ENCODE peak calls at places on chromosomes 7 and 10, in nine cellular contexts. One of them, this sample, is unnamed.

GRCh38 chr7:77407906-77408305 is 8.2 kb downstream of the GSAP start:
- DNase-seq in retinal pigment epithelial cell: no peak
- DNase-seq in colonic mucosa: no peak
- DNase-seq in esophagus squamous epithelium: no peak
- DNase-seq in fibroblast of mammary gland: no peak
- DNase-seq in tibial nerve: no peak
- DNase-seq in NB4: no peak
- DNase-seq in fibroblast of pulmonary artery: no peak
- DNase-seq in adrenal gland: no peak
- DNase-seq in this sample: no peak

GRCh38 chr7:20514364-20514763 is 101.1 kb upstream of the ABCB5 start:
- DNase-seq in fibroblast of pulmonary artery: peak; percentile 72
- DNase-seq in adrenal gland: peak; percentile 76
- DNase-seq in fibroblast of mammary gland: peak; percentile 26
- DNase-seq in colonic mucosa: no peak
- DNase-seq in esophagus squamous epithelium: no peak
- DNase-seq in tibial nerve: peak; percentile 41
- DNase-seq in NB4: no peak
- DNase-seq in retinal pigment epithelial cell: peak; percentile 98
- DNase-seq in this sample: peak; percentile 50

GRCh38 chr7:7841027-7841426 is 122.6 kb upstream of the RPA3 start:
- DNase-seq in fibroblast of pulmonary artery: no peak
- DNase-seq in colonic mucosa: no peak
- DNase-seq in fibroblast of mammary gland: no peak
- DNase-seq in esophagus squamous epithelium: no peak
- DNase-seq in NB4: no peak
- DNase-seq in adrenal gland: no peak
- DNase-seq in tibial nerve: no peak
- DNase-seq in retinal pigment epithelial cell: no peak
- DNase-seq in this sample: no peak

GRCh38 chr7:124764847-124765400 is 668 bp downstream of the GPR37 start:
- DNase-seq in fibroblast of mammary gland: no peak
- DNase-seq in tibial nerve: no peak
- DNase-seq in adrenal gland: no peak
- DNase-seq in fibroblast of pulmonary artery: no peak
- DNase-seq in esophagus squamous epithelium: no peak
- DNase-seq in retinal pigment epithelial cell: no peak
- DNase-seq in NB4: no peak
- DNase-seq in colonic mucosa: peak; percentile 43
- DNase-seq in this sample: no peak

GRCh38 chr10:32077896-32078295 is 21.7 kb upstream of the KIF5B start:
- DNase-seq in retinal pigment epithelial cell: no peak
- DNase-seq in colonic mucosa: no peak
- DNase-seq in fibroblast of pulmonary artery: peak; percentile 63
- DNase-seq in esophagus squamous epithelium: no peak
- DNase-seq in tibial nerve: no peak
- DNase-seq in adrenal gland: peak; percentile 84
- DNase-seq in fibroblast of mammary gland: peak; percentile 87
- DNase-seq in NB4: no peak
- DNase-seq in this sample: no peak

GRCh38 chr10:2201534-2202104 is 464.3 kb upstream of the ADARB2 start:
- DNase-seq in colonic mucosa: no peak
- DNase-seq in retinal pigment epithelial cell: no peak
- DNase-seq in tibial nerve: no peak
- DNase-seq in fibroblast of pulmonary artery: no peak
- DNase-seq in NB4: no peak
- DNase-seq in fibroblast of mammary gland: no peak
- DNase-seq in adrenal gland: no peak
- DNase-seq in esophagus squamous epithelium: no peak
- DNase-seq in this sample: no peak

GRCh38 chr7:2417981-2418481 is 14.6 kb downstream of the CHST12 start:
- DNase-seq in NB4: no peak
- DNase-seq in adrenal gland: no peak
- DNase-seq in colonic mucosa: no peak
- DNase-seq in fibroblast of pulmonary artery: no peak
- DNase-seq in esophagus squamous epithelium: no peak
- DNase-seq in tibial nerve: no peak
- DNase-seq in retinal pigment epithelial cell: no peak
- DNase-seq in fibroblast of mammary gland: peak; percentile 59
- DNase-seq in this sample: no peak

GRCh38 chr10:122154733-122155366 is 116.2 kb upstream of the BTBD16 start:
- DNase-seq in fibroblast of pulmonary artery: peak; percentile 52
- DNase-seq in fibroblast of mammary gland: peak; percentile 74
- DNase-seq in colonic mucosa: no peak
- DNase-seq in esophagus squamous epithelium: no peak
- DNase-seq in NB4: no peak
- DNase-seq in adrenal gland: no peak
- DNase-seq in tibial nerve: no peak
- DNase-seq in retinal pigment epithelial cell: no peak
- DNase-seq in this sample: no peak

GRCh38 chr7:73899731-73900142 is 38.8 kb downstream of the TMEM270 start:
- DNase-seq in fibroblast of pulmonary artery: peak; percentile 35
- DNase-seq in fibroblast of mammary gland: peak; percentile 95
- DNase-seq in NB4: no peak
- DNase-seq in colonic mucosa: peak; percentile 51
- DNase-seq in retinal pigment epithelial cell: no peak
- DNase-seq in adrenal gland: peak; percentile 34
- DNase-seq in esophagus squamous epithelium: no peak
- DNase-seq in tibial nerve: peak; percentile 72
- DNase-seq in this sample: no peak

GRCh38 chr7:104967088-104967487 is 46.9 kb upstream of the KMT2E start:
- DNase-seq in adrenal gland: no peak
- DNase-seq in fibroblast of mammary gland: peak; percentile 61
- DNase-seq in esophagus squamous epithelium: no peak
- DNase-seq in tibial nerve: no peak
- DNase-seq in NB4: no peak
- DNase-seq in retinal pigment epithelial cell: no peak
- DNase-seq in fibroblast of pulmonary artery: no peak
- DNase-seq in colonic mucosa: no peak
- DNase-seq in this sample: no peak

GRCh38 chr7:45595809-45596664 is 21.9 kb downstream of the ADCY1 start:
- DNase-seq in fibroblast of pulmonary artery: no peak
- DNase-seq in tibial nerve: no peak
- DNase-seq in retinal pigment epithelial cell: no peak
- DNase-seq in colonic mucosa: no peak
- DNase-seq in fibroblast of mammary gland: no peak
- DNase-seq in NB4: no peak
- DNase-seq in esophagus squamous epithelium: no peak
- DNase-seq in adrenal gland: no peak
- DNase-seq in this sample: no peak

GRCh38 chr10:43045631-43046287 is 31.1 kb upstream of the RET start:
- DNase-seq in fibroblast of mammary gland: no peak
- DNase-seq in retinal pigment epithelial cell: no peak
- DNase-seq in fibroblast of pulmonary artery: no peak
- DNase-seq in colonic mucosa: no peak
- DNase-seq in NB4: peak; percentile 48
- DNase-seq in tibial nerve: peak; percentile 6
- DNase-seq in esophagus squamous epithelium: no peak
- DNase-seq in adrenal gland: no peak
- DNase-seq in this sample: no peak

GRCh38 chr7:945147-945555 is 9.3 kb downstream of the ADAP1 start:
- DNase-seq in fibroblast of mammary gland: no peak
- DNase-seq in adrenal gland: no peak
- DNase-seq in fibroblast of pulmonary artery: no peak
- DNase-seq in retinal pigment epithelial cell: no peak
- DNase-seq in esophagus squamous epithelium: no peak
- DNase-seq in colonic mucosa: no peak
- DNase-seq in tibial nerve: no peak
- DNase-seq in NB4: no peak
- DNase-seq in this sample: no peak

GRCh38 chr10:48273741-48274140 is 755 bp downstream of the FRMPD2 start:
- DNase-seq in fibroblast of mammary gland: no peak
- DNase-seq in retinal pigment epithelial cell: no peak
- DNase-seq in adrenal gland: no peak
- DNase-seq in esophagus squamous epithelium: no peak
- DNase-seq in colonic mucosa: no peak
- DNase-seq in tibial nerve: no peak
- DNase-seq in NB4: no peak
- DNase-seq in fibroblast of pulmonary artery: no peak
- DNase-seq in this sample: no peak

GRCh38 chr7:27165655-27166474 is 528 bp upstream of the HOXA9 start:
- DNase-seq in tibial nerve: no peak
- DNase-seq in adrenal gland: peak; percentile 16
- DNase-seq in retinal pigment epithelial cell: no peak
- DNase-seq in colonic mucosa: peak; percentile 78
- DNase-seq in fibroblast of mammary gland: peak; percentile 62
- DNase-seq in fibroblast of pulmonary artery: no peak
- DNase-seq in NB4: no peak
- DNase-seq in esophagus squamous epithelium: no peak
- DNase-seq in this sample: no peak

GRCh38 chr7:149790146-149790548 is 16.8 kb upstream of the ZNF467 start:
- DNase-seq in colonic mucosa: no peak
- DNase-seq in esophagus squamous epithelium: no peak
- DNase-seq in adrenal gland: no peak
- DNase-seq in fibroblast of pulmonary artery: peak; percentile 35
- DNase-seq in NB4: no peak
- DNase-seq in retinal pigment epithelial cell: no peak
- DNase-seq in fibroblast of mammary gland: no peak
- DNase-seq in tibial nerve: no peak
- DNase-seq in this sample: no peak

GRCh38 chr7:81447351-81447952 is 322.4 kb downstream of the HGF start:
- DNase-seq in NB4: peak; percentile 63
- DNase-seq in retinal pigment epithelial cell: peak; percentile 54
- DNase-seq in adrenal gland: no peak
- DNase-seq in fibroblast of mammary gland: peak; percentile 79
- DNase-seq in fibroblast of pulmonary artery: peak; percentile 83
- DNase-seq in tibial nerve: no peak
- DNase-seq in colonic mucosa: peak; percentile 48
- DNase-seq in esophagus squamous epithelium: no peak
- DNase-seq in this sample: no peak

GRCh38 chr10:126565456-126565855 is 105.0 kb downstream of the C10orf90 start:
- DNase-seq in fibroblast of mammary gland: no peak
- DNase-seq in esophagus squamous epithelium: no peak
- DNase-seq in NB4: no peak
- DNase-seq in tibial nerve: no peak
- DNase-seq in retinal pigment epithelial cell: no peak
- DNase-seq in adrenal gland: no peak
- DNase-seq in fibroblast of pulmonary artery: no peak
- DNase-seq in colonic mucosa: no peak
- DNase-seq in this sample: no peak
- H3K4me3 ChIP-seq in fibroblast of mammary gland: no peak overlapping the region
- H3K4me3 ChIP-seq in esophagus squamous epithelium: no peak overlapping the region
- H3K4me3 ChIP-seq in NB4: no peak overlapping the region
- H3K4me3 ChIP-seq in tibial nerve: no peak overlapping the region
- H3K4me3 ChIP-seq in retinal pigment epithelial cell: no peak overlapping the region
- H3K4me3 ChIP-seq in adrenal gland: no peak overlapping the region
- H3K4me3 ChIP-seq in fibroblast of pulmonary artery: no peak overlapping the region
- H3K4me3 ChIP-seq in colonic mucosa: no peak overlapping the region
- H3K4me3 ChIP-seq in this sample: no peak overlapping the region

GRCh38 chr10:88987243-88987726 is 3.3 kb upstream of the FAS start:
- DNase-seq in retinal pigment epithelial cell: no peak
- DNase-seq in colonic mucosa: no peak
- DNase-seq in fibroblast of mammary gland: no peak
- DNase-seq in adrenal gland: no peak
- DNase-seq in tibial nerve: no peak
- DNase-seq in fibroblast of pulmonary artery: no peak
- DNase-seq in NB4: peak; percentile 46
- DNase-seq in esophagus squamous epithelium: no peak
- DNase-seq in this sample: no peak
- TF ChIP-seq CTCF in retinal pigment epithelial cell: no peak
- TF ChIP-seq CTCF in colonic mucosa: no peak
- TF ChIP-seq CTCF in fibroblast of mammary gland: no peak
- TF ChIP-seq CTCF in adrenal gland: no peak
- TF ChIP-seq CTCF in tibial nerve: no peak
- TF ChIP-seq CTCF in fibroblast of pulmonary artery: no peak
- TF ChIP-seq CTCF in NB4: no peak
- TF ChIP-seq CTCF in esophagus squamous epithelium: no peak
- TF ChIP-seq CTCF in this sample: no peak

DNA sequence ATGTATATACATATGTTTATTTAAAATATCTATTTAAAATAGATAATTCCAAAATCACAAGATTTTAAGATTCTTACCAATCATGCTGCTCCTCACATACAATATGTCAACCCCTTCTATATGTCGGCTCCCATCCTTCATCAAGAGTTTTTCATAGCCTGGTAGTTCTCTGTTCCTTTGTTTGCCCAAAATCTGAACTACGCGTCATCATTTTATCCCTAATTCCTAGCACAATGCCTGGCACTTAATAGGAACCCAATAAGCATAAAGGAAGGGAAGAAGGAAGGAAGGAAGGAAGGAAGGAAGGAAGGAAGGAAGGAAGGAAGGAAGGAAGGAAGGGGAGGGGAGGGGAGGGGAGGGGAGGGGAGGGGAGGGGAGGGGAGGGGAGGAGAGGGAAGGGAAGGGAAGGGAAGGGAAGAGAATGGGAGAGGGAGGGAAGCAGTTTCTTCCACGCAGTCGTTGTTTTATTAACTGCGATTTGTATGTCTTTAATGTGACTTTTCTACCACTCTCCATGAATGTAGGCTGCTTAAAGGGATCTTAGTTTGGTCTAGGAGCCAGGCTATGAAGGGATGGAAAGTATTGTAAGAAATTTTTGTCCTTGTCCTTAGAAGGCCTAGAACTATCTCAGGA is 83.3 kb upstream of the PCGF5 start:
- DNase-seq in retinal pigment epithelial cell: no peak
- DNase-seq in fibroblast of mammary gland: no peak
- DNase-seq in fibroblast of pulmonary artery: no peak
- DNase-seq in tibial nerve: no peak
- DNase-seq in adrenal gland: no peak
- DNase-seq in esophagus squamous epithelium: no peak
- DNase-seq in colonic mucosa: no peak
- DNase-seq in NB4: no peak
- DNase-seq in this sample: no peak
- H3K4me3 ChIP-seq in retinal pigment epithelial cell: no peak overlapping the region
- H3K4me3 ChIP-seq in fibroblast of mammary gland: no peak overlapping the region
- H3K4me3 ChIP-seq in fibroblast of pulmonary artery: no peak overlapping the region
- H3K4me3 ChIP-seq in tibial nerve: no peak overlapping the region
- H3K4me3 ChIP-seq in adrenal gland: no peak overlapping the region
- H3K4me3 ChIP-seq in esophagus squamous epithelium: no peak overlapping the region
- H3K4me3 ChIP-seq in colonic mucosa: no peak overlapping the region
- H3K4me3 ChIP-seq in NB4: no peak overlapping the region
- H3K4me3 ChIP-seq in this sample: no peak overlapping the region

DNA sequence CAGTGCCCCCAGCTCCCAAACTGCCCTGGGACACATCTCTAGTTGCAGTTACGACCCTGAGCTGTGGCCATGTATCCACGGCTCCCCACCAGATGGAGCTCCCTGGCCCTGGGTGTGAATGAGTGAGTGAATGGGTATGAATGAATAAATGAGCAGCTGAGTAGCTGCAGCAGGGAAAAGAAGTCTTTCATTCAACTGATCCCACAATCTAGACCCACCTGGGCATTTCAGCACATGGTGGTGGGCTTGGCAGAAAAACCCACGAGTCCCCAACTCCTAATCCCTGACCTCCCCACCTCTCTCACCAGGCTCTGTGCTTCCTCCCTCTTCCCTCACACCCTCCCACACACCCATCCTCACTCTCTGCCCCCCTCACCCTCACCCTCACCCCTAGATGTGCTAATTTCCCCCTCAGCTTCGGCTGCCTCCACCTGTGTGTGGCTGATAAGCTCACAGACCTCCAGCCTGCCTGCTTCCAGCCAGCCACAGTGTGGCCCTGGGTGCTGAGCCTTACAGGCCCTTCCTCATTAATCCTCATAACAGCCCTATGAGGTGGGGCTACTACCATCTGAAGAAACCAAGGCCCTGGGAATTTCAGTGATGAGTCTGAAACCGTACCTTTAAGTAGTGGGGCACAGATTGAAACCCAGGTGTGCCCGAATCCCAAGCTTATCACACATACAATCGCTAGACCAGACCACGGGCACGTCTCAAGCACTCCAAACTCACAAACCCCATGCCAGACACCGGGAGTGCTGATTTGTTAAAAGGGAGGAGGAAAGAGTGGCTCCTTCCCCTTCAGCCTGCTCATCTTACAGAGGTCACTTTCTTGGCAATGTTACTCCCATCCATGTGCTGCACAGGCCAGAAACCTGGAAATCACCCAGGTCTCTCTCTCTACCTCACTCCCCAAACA is 2.2 kb upstream of the ATP6V1F start:
- DNase-seq in NB4: peak; percentile 52
- DNase-seq in fibroblast of mammary gland: peak; percentile 84
- DNase-seq in fibroblast of pulmonary artery: peak; percentile 54
- DNase-seq in esophagus squamous epithelium: no peak
- DNase-seq in tibial nerve: no peak
- DNase-seq in colonic mucosa: peak; percentile 34
- DNase-seq in adrenal gland: no peak
- DNase-seq in retinal pigment epithelial cell: no peak
- DNase-seq in this sample: no peak
- TF ChIP-seq CTCF in NB4: peak; percentile 42
- TF ChIP-seq CTCF in fibroblast of mammary gland: peak; percentile 26
- TF ChIP-seq CTCF in fibroblast of pulmonary artery: peak; percentile 36
- TF ChIP-seq CTCF in esophagus squamous epithelium: no peak
- TF ChIP-seq CTCF in tibial nerve: no peak
- TF ChIP-seq CTCF in colonic mucosa: no peak
- TF ChIP-seq CTCF in adrenal gland: no peak
- TF ChIP-seq CTCF in retinal pigment epithelial cell: peak; percentile 37
- TF ChIP-seq CTCF in this sample: peak; percentile 37